ENCODE peak calls at places on chromosomes 6 and 20, in seven cellular contexts. Q is stimulated activated CD8-positive, alpha-beta memory T cell treated with anti-CD3 and anti-CD28 coated beads, Interleukin-4, amount 100 ng/mL, for 24 hours; P is ovary; U is GM20000; L is T-cell; N is PC-3; S is HTR-8/SVneo. O is an unnamed sample.
A peak's percentile ranks its signal among the peaks of the same experiment; 100 is the strongest.

GRCh38 chr20:44709380-44709779 is 5.8 kb upstream of the CCN5 start:
- DNase-seq in U (no peak), L (no peak), P (no peak), Q (no peak), S (no peak), N (no peak), O (no peak)

GRCh38 chr20:48026981-48027592 is 241.8 kb upstream of the SULF2 start:
- DNase-seq in U (no peak), S (no peak), P (no peak), N (no peak), Q (no peak), L (no peak), O (no peak)

GRCh38 chr20:35729836-35730582 is 12.1 kb downstream of the RBM39 start:
- DNase-seq in S (no peak), N (no peak), L (no peak), Q (no peak), U (no peak), P (no peak), O (no peak)

GRCh38 chr6:11662323-11662722 is 116.3 kb downstream of the ADTRP start:
- DNase-seq in S (no peak), L (no peak), Q (no peak), P (no peak), N (no peak), U (no peak), O (no peak)

GRCh38 chr6:39111280-39111679 is 3.7 kb downstream of the SAYSD1 start:
- DNase-seq in P (no peak), U (no peak), N (no peak), Q (no peak), S (no peak), L (no peak), O (no peak)

GRCh38 chr6:23213193-23213592 is 643.8 kb downstream of the HDGFL1 start:
- DNase-seq in P (no peak), U (no peak), N (peak; percentile 33), L (no peak), Q (no peak), S (no peak), O (no peak)

GRCh38 chr6:54892831-54893230 is 46.3 kb downstream of the FAM83B start:
- DNase-seq in L (no peak), S (no peak), Q (no peak), N (peak; percentile 97), U (no peak), P (no peak), O (no peak)

GRCh38 chr6:1636971-1637871 is 27.5 kb downstream of the FOXC1 start:
- DNase-seq in L (no peak), N (peak; percentile 78), P (no peak), Q (no peak), S (no peak), U (peak; percentile 26), O (no peak)

GRCh38 chr20:34566978-34567884 is 8.7 kb downstream of the MAP1LC3A start:
- DNase-seq in S (no peak), U (no peak), P (no peak), L (no peak), N (no peak), Q (no peak), O (no peak)

GRCh38 chr20:48409216-48409615 is 418.6 kb downstream of the PREX1 start:
- DNase-seq in P (no peak), Q (no peak), S (no peak), U (no peak), N (no peak), L (no peak), O (no peak)

GRCh38 chr6:54868556-54868955 is 22.0 kb downstream of the FAM83B start:
- DNase-seq in L (no peak), U (no peak), N (no peak), P (no peak), S (no peak), Q (no peak), O (no peak)

GRCh38 chr6:41066867-41067304 is 5.3 kb downstream of the OARD1 start:
- DNase-seq in U (peak; percentile 30), Q (peak; percentile 49), S (peak; percentile 41), P (peak; percentile 82), N (peak; percentile 81), L (peak; percentile 38), O (peak; percentile 69)

GRCh38 chr6:141169419-141169818 is 963.3 kb upstream of the GJE1 start:
- DNase-seq in P (no peak), S (peak; percentile 62), L (no peak), N (no peak), Q (no peak), U (no peak), O (no peak)

GRCh38 chr20:33209789-33210188 is 7.4 kb upstream of the BPIFA3 start:
- DNase-seq in S (peak; percentile 80), P (peak; percentile 18), L (no peak), Q (no peak), U (peak; percentile 63), N (peak; percentile 72), O (peak; percentile 83)

GRCh38 chr6:125640441-125641150 is 108.8 kb upstream of the HEY2 start:
- DNase-seq in L (no peak), Q (no peak), P (no peak), S (no peak), N (no peak), U (no peak), O (no peak)

GRCh38 chr6:143271024-143271423 is 179.5 kb downstream of the ADAT2 start:
- DNase-seq in P (peak; percentile 61), S (peak; percentile 12), L (no peak), N (peak; percentile 78), Q (no peak), U (no peak), O (no peak)

GRCh38 chr20:62066339-62066982 is 780 bp upstream of the TAF4 start:
- DNase-seq in L (no peak), U (no peak), S (peak; percentile 81), Q (peak; percentile 34), P (no peak), N (peak; percentile 54), O (peak; percentile 75)

GRCh38 chr6:31663961-31664789 is 622 bp downstream of the GPANK1 start:
- DNase-seq in U (no peak), S (peak; percentile 70), L (no peak), P (peak; percentile 63), Q (no peak), N (peak; percentile 73), O (peak; percentile 28)

GRCh38 chr6:143140767-143141166 is 80.1 kb downstream of the AIG1 start:
- DNase-seq in S (no peak), L (no peak), U (no peak), N (no peak), Q (no peak), P (no peak), O (no peak)

GRCh38 chr6:52551483-52552277 is 25.2 kb downstream of the TRAM2 start:
- DNase-seq in P (no peak), S (peak; percentile 84), L (no peak), U (no peak), N (peak; percentile 91), Q (no peak), O (peak; percentile 53)

GRCh38 chr6:131400054-131400781 is 172.8 kb upstream of the ARG1 start:
- DNase-seq in N (peak; percentile 84), P (no peak), U (no peak), S (peak; percentile 35), Q (no peak), L (no peak), O (no peak)

GRCh38 chr20:50317644-50318043 is 127.0 kb downstream of the CEBPB start:
- DNase-seq in P (no peak), U (no peak), S (no peak), L (no peak), Q (no peak), N (no peak), O (no peak)

GRCh38 chr20:46634528-46634927 is 16.7 kb downstream of the SLC13A3 start:
- DNase-seq in P (no peak), L (no peak), N (no peak), S (no peak), Q (no peak), U (no peak), O (no peak)

GRCh38 chr6:13248053-13248452 is 80.3 kb downstream of the TBC1D7 start:
- DNase-seq in N (peak; percentile 14), U (no peak), P (no peak), L (no peak), Q (no peak), S (no peak), O (no peak)

GRCh38 chr6:99330159-99330558 is 19.3 kb downstream of the FAXC start:
- DNase-seq in Q (peak; percentile 20), N (peak; percentile 73), U (peak; percentile 78), S (peak; percentile 67), L (peak; percentile 21), P (peak; percentile 40), O (no peak)

GRCh38 chr6:28004350-28005123 is 47.5 kb downstream of the OR2B6 start:
- DNase-seq in N (no peak), L (no peak), P (no peak), Q (no peak), S (no peak), U (no peak), O (no peak)

GRCh38 chr6:43871933-43872332 is 101.9 kb downstream of the VEGFA start:
- DNase-seq in L (no peak), P (no peak), S (no peak), Q (no peak), U (no peak), N (no peak), O (no peak)

GRCh38 chr6:127880452-127880851 is 20.4 kb downstream of the THEMIS start:
- DNase-seq in P (no peak), Q (no peak), N (no peak), L (no peak), S (no peak), U (no peak), O (no peak)

GRCh38 chr6:31525932-31526591 is 2.7 kb upstream of the MCCD1 start:
- DNase-seq in N (peak; percentile 45), Q (no peak), L (no peak), U (no peak), S (no peak), P (no peak), O (no peak)

GRCh38 chr6:41426888-41427641 is 91.7 kb downstream of the NCR2 start:
- DNase-seq in U (no peak), P (no peak), Q (no peak), N (no peak), L (no peak), S (no peak), O (no peak)

GRCh38 chr6:30533460-30534294 is 22.6 kb downstream of the GNL1 start:
- DNase-seq in P (no peak), N (no peak), U (no peak), S (no peak), Q (no peak), L (no peak), O (no peak)

GRCh38 chr6:474454-475185 is 83.1 kb downstream of the IRF4 start:
- DNase-seq in L (peak; percentile 67), P (no peak), N (peak; percentile 20), U (peak; percentile 84), S (no peak), Q (peak; percentile 67), O (peak; percentile 80)

GRCh38 chr6:163491901-163492300 is 77.4 kb downstream of the QKI start:
- DNase-seq in S (no peak), L (no peak), P (no peak), N (no peak), U (no peak), Q (no peak), O (no peak)

GRCh38 chr20:57432874-57433491 is 41.8 kb downstream of the RBM38 start:
- DNase-seq in U (peak; percentile 92), P (peak; percentile 47), L (peak; percentile 60), S (no peak), Q (peak; percentile 51), N (peak; percentile 56), O (peak; percentile 86)

GRCh38 chr20:22303523-22303922 is 280.8 kb downstream of the FOXA2 start:
- DNase-seq in L (no peak), P (no peak), Q (no peak), U (no peak), S (no peak), N (peak; percentile 42), O (no peak)

GRCh38 chr6:151431336-151431735 is 20.6 kb downstream of the RMND1 start:
- DNase-seq in L (no peak), S (no peak), U (no peak), N (no peak), Q (no peak), P (no peak), O (no peak)

GRCh38 chr20:32898721-32899120 is 40.0 kb downstream of the EFCAB8 start:
- DNase-seq in U (no peak), P (no peak), L (no peak), S (no peak), Q (no peak), N (no peak), O (no peak)

GRCh38 chr20:10040070-10040970 is 5.5 kb downstream of the ANKEF1 start:
- DNase-seq in N (peak; percentile 98), Q (no peak), S (no peak), P (no peak), L (no peak), U (no peak), O (no peak)